ENCODE peak calls at places on chromosomes 3 and 15, in five cellular contexts. One of them, this sample, is unnamed.
A peak's percentile ranks its signal among the peaks of the same experiment; 100 is the strongest.

GRCh38 chr3:159191454-159191853 is 389.6 kb downstream of the MFSD1 start:
- DNase-seq in mucosa of descending colon: no peak
- DNase-seq in stimulated activated CD4-positive, alpha-beta T cell treated with anti-CD3 and anti-CD28 coated beads, Interleukin-12 subunit alpha, Interleukin-12 subunit beta, amount 100 ng/mL, for 4 hours: no peak
- DNase-seq in activated CD8-positive, alpha-beta memory T cell treated with anti-CD3 and anti-CD28 coated beads, Interleukin-2, amount 50 U/mL, for 48 hours: no peak
- DNase-seq in T-helper 17 cell: no peak
- DNase-seq in this sample: no peak

GRCh38 chr15:79680721-79681120 is 216.1 kb downstream of the MTHFS start:
- DNase-seq in T-helper 17 cell: no peak
- DNase-seq in activated CD8-positive, alpha-beta memory T cell treated with anti-CD3 and anti-CD28 coated beads, Interleukin-2, amount 50 U/mL, for 48 hours: no peak
- DNase-seq in stimulated activated CD4-positive, alpha-beta T cell treated with anti-CD3 and anti-CD28 coated beads, Interleukin-12 subunit alpha, Interleukin-12 subunit beta, amount 100 ng/mL, for 4 hours: no peak
- DNase-seq in mucosa of descending colon: no peak
- DNase-seq in this sample: no peak

GRCh38 chr15:67144609-67145306 is 79.4 kb downstream of the SMAD3 start:
- DNase-seq in T-helper 17 cell: no peak
- DNase-seq in activated CD8-positive, alpha-beta memory T cell treated with anti-CD3 and anti-CD28 coated beads, Interleukin-2, amount 50 U/mL, for 48 hours: no peak
- DNase-seq in stimulated activated CD4-positive, alpha-beta T cell treated with anti-CD3 and anti-CD28 coated beads, Interleukin-12 subunit alpha, Interleukin-12 subunit beta, amount 100 ng/mL, for 4 hours: no peak
- DNase-seq in mucosa of descending colon: no peak
- DNase-seq in this sample: no peak

GRCh38 chr3:162338514-162338913 is 841.9 kb downstream of the OTOL1 start:
- DNase-seq in T-helper 17 cell: no peak
- DNase-seq in mucosa of descending colon: no peak
- DNase-seq in activated CD8-positive, alpha-beta memory T cell treated with anti-CD3 and anti-CD28 coated beads, Interleukin-2, amount 50 U/mL, for 48 hours: no peak
- DNase-seq in stimulated activated CD4-positive, alpha-beta T cell treated with anti-CD3 and anti-CD28 coated beads, Interleukin-12 subunit alpha, Interleukin-12 subunit beta, amount 100 ng/mL, for 4 hours: no peak
- DNase-seq in this sample: no peak

GRCh38 chr15:101348643-101349496 is 53.8 kb upstream of the SNRPA1 start:
- DNase-seq in T-helper 17 cell: no peak
- DNase-seq in activated CD8-positive, alpha-beta memory T cell treated with anti-CD3 and anti-CD28 coated beads, Interleukin-2, amount 50 U/mL, for 48 hours: no peak
- DNase-seq in stimulated activated CD4-positive, alpha-beta T cell treated with anti-CD3 and anti-CD28 coated beads, Interleukin-12 subunit alpha, Interleukin-12 subunit beta, amount 100 ng/mL, for 4 hours: no peak
- DNase-seq in mucosa of descending colon: no peak
- DNase-seq in this sample: no peak

GRCh38 chr3:188817103-188817919 is 354.5 kb upstream of the TPRG1 start:
- DNase-seq in stimulated activated CD4-positive, alpha-beta T cell treated with anti-CD3 and anti-CD28 coated beads, Interleukin-12 subunit alpha, Interleukin-12 subunit beta, amount 100 ng/mL, for 4 hours: no peak
- DNase-seq in mucosa of descending colon: no peak
- DNase-seq in T-helper 17 cell: no peak
- DNase-seq in activated CD8-positive, alpha-beta memory T cell treated with anti-CD3 and anti-CD28 coated beads, Interleukin-2, amount 50 U/mL, for 48 hours: no peak
- DNase-seq in this sample: no peak

GRCh38 chr15:40340740-40341400 is at the start of gene CCDC9B:
- DNase-seq in activated CD8-positive, alpha-beta memory T cell treated with anti-CD3 and anti-CD28 coated beads, Interleukin-2, amount 50 U/mL, for 48 hours: no peak
- DNase-seq in mucosa of descending colon: peak; percentile 96
- DNase-seq in T-helper 17 cell: no peak
- DNase-seq in stimulated activated CD4-positive, alpha-beta T cell treated with anti-CD3 and anti-CD28 coated beads, Interleukin-12 subunit alpha, Interleukin-12 subunit beta, amount 100 ng/mL, for 4 hours: no peak
- DNase-seq in this sample: peak; percentile 81

GRCh38 chr3:38793721-38794120 is 22.3 kb downstream of the SCN10A start:
- DNase-seq in T-helper 17 cell: no peak
- DNase-seq in stimulated activated CD4-positive, alpha-beta T cell treated with anti-CD3 and anti-CD28 coated beads, Interleukin-12 subunit alpha, Interleukin-12 subunit beta, amount 100 ng/mL, for 4 hours: no peak
- DNase-seq in mucosa of descending colon: no peak
- DNase-seq in activated CD8-positive, alpha-beta memory T cell treated with anti-CD3 and anti-CD28 coated beads, Interleukin-2, amount 50 U/mL, for 48 hours: no peak
- DNase-seq in this sample: no peak

GRCh38 chr15:69298697-69299441 is at the start of gene PAQR5:
- DNase-seq in activated CD8-positive, alpha-beta memory T cell treated with anti-CD3 and anti-CD28 coated beads, Interleukin-2, amount 50 U/mL, for 48 hours: no peak
- DNase-seq in stimulated activated CD4-positive, alpha-beta T cell treated with anti-CD3 and anti-CD28 coated beads, Interleukin-12 subunit alpha, Interleukin-12 subunit beta, amount 100 ng/mL, for 4 hours: peak; percentile 12
- DNase-seq in mucosa of descending colon: peak; percentile 85
- DNase-seq in T-helper 17 cell: no peak
- DNase-seq in this sample: no peak

GRCh38 chr3:44019736-44020135 is 221.9 kb upstream of the TOPAZ1 start:
- DNase-seq in T-helper 17 cell: no peak
- DNase-seq in activated CD8-positive, alpha-beta memory T cell treated with anti-CD3 and anti-CD28 coated beads, Interleukin-2, amount 50 U/mL, for 48 hours: no peak
- DNase-seq in mucosa of descending colon: no peak
- DNase-seq in stimulated activated CD4-positive, alpha-beta T cell treated with anti-CD3 and anti-CD28 coated beads, Interleukin-12 subunit alpha, Interleukin-12 subunit beta, amount 100 ng/mL, for 4 hours: no peak
- DNase-seq in this sample: no peak

GRCh38 chr3:23537006-23537620 is 268.6 kb upstream of the UBE2E1 start:
- DNase-seq in activated CD8-positive, alpha-beta memory T cell treated with anti-CD3 and anti-CD28 coated beads, Interleukin-2, amount 50 U/mL, for 48 hours: no peak
- DNase-seq in stimulated activated CD4-positive, alpha-beta T cell treated with anti-CD3 and anti-CD28 coated beads, Interleukin-12 subunit alpha, Interleukin-12 subunit beta, amount 100 ng/mL, for 4 hours: no peak
- DNase-seq in T-helper 17 cell: no peak
- DNase-seq in mucosa of descending colon: no peak
- DNase-seq in this sample: peak; percentile 14

GRCh38 chr15:34038023-34038403 is 991 bp downstream of the AVEN start:
- DNase-seq in stimulated activated CD4-positive, alpha-beta T cell treated with anti-CD3 and anti-CD28 coated beads, Interleukin-12 subunit alpha, Interleukin-12 subunit beta, amount 100 ng/mL, for 4 hours: no peak
- DNase-seq in mucosa of descending colon: no peak
- DNase-seq in T-helper 17 cell: no peak
- DNase-seq in activated CD8-positive, alpha-beta memory T cell treated with anti-CD3 and anti-CD28 coated beads, Interleukin-2, amount 50 U/mL, for 48 hours: no peak
- DNase-seq in this sample: no peak

GRCh38 chr15:74306801-74307217 is 60.6 kb downstream of the CYP11A1 start:
- DNase-seq in mucosa of descending colon: no peak
- DNase-seq in activated CD8-positive, alpha-beta memory T cell treated with anti-CD3 and anti-CD28 coated beads, Interleukin-2, amount 50 U/mL, for 48 hours: no peak
- DNase-seq in T-helper 17 cell: no peak
- DNase-seq in stimulated activated CD4-positive, alpha-beta T cell treated with anti-CD3 and anti-CD28 coated beads, Interleukin-12 subunit alpha, Interleukin-12 subunit beta, amount 100 ng/mL, for 4 hours: no peak
- DNase-seq in this sample: no peak

GRCh38 chr15:58241872-58242271 is 103.7 kb downstream of the AQP9 start:
- DNase-seq in stimulated activated CD4-positive, alpha-beta T cell treated with anti-CD3 and anti-CD28 coated beads, Interleukin-12 subunit alpha, Interleukin-12 subunit beta, amount 100 ng/mL, for 4 hours: no peak
- DNase-seq in activated CD8-positive, alpha-beta memory T cell treated with anti-CD3 and anti-CD28 coated beads, Interleukin-2, amount 50 U/mL, for 48 hours: no peak
- DNase-seq in T-helper 17 cell: no peak
- DNase-seq in mucosa of descending colon: no peak
- DNase-seq in this sample: no peak

GRCh38 chr3:143277531-143277930 is 158.0 kb downstream of the CHST2 start:
- DNase-seq in mucosa of descending colon: no peak
- DNase-seq in T-helper 17 cell: no peak
- DNase-seq in activated CD8-positive, alpha-beta memory T cell treated with anti-CD3 and anti-CD28 coated beads, Interleukin-2, amount 50 U/mL, for 48 hours: no peak
- DNase-seq in stimulated activated CD4-positive, alpha-beta T cell treated with anti-CD3 and anti-CD28 coated beads, Interleukin-12 subunit alpha, Interleukin-12 subunit beta, amount 100 ng/mL, for 4 hours: no peak
- DNase-seq in this sample: no peak

GRCh38 chr15:39622660-39623549 is 42.0 kb downstream of the THBS1 start:
- DNase-seq in mucosa of descending colon: no peak
- DNase-seq in T-helper 17 cell: no peak
- DNase-seq in activated CD8-positive, alpha-beta memory T cell treated with anti-CD3 and anti-CD28 coated beads, Interleukin-2, amount 50 U/mL, for 48 hours: no peak
- DNase-seq in stimulated activated CD4-positive, alpha-beta T cell treated with anti-CD3 and anti-CD28 coated beads, Interleukin-12 subunit alpha, Interleukin-12 subunit beta, amount 100 ng/mL, for 4 hours: no peak
- DNase-seq in this sample: no peak

This sample was measured in posterior cingulate gyrus.